ENCODE peak calls at places on chromosomes 7 and 10, in six cellular contexts. D, O, P, H, I and R are unnamed samples.
A peak's percentile ranks its signal among the peaks of the same experiment; 100 is the strongest.

GRCh38 chr10:46277840-46278239 is 9.0 kb upstream of the ANTXRL start:
- DNase-seq in D (no peak), O (no peak), P (no peak), H (no peak), I (no peak), R (no peak)

GRCh38 chr7:50712527-50713356 is 70.0 kb downstream of the GRB10 start:
- DNase-seq in D (no peak), O (no peak), P (no peak), H (no peak), I (no peak), R (no peak)

GRCh38 chr10:13206091-13206490 is 28.1 kb downstream of the UCMA start:
- DNase-seq in D (no peak), O (no peak), P (no peak), H (no peak), I (no peak), R (no peak)

GRCh38 chr7:74032191-74032490 is 4.2 kb downstream of the ELN start:
- DNase-seq in D (no peak), O (no peak), P (no peak), H (no peak), I (no peak), R (peak; percentile 93)

GRCh38 chr10:71314028-71314693 is 4.9 kb upstream of the SLC29A3 start:
- DNase-seq in D (no peak), O (no peak), P (peak; percentile 61), H (peak; percentile 81), I (peak; percentile 86), R (peak; percentile 80)

GRCh38 chr10:124149681-124150080 is 56.3 kb upstream of the CHST15 start:
- DNase-seq in D (no peak), O (no peak), P (peak; percentile 35), H (peak; percentile 41), I (no peak), R (peak; percentile 42)

GRCh38 chr10:62492012-62492869 is 118.1 kb downstream of the ZNF365 start:
- DNase-seq in D (peak; percentile 24), O (no peak), P (no peak), H (no peak), I (no peak), R (no peak)

GRCh38 chr10:5589963-5590511 is 65.3 kb downstream of the CALML3 start:
- DNase-seq in D (no peak), O (no peak), P (no peak), H (no peak), I (no peak), R (no peak)

GRCh38 chr7:24229481-24230226 is 54.3 kb upstream of the NPY start:
- DNase-seq in D (peak; percentile 64), O (no peak), P (no peak), H (peak; percentile 36), I (no peak), R (no peak)

GRCh38 chr10:126663328-126663727 is 7.2 kb downstream of the C10orf90 start:
- DNase-seq in D (no peak), O (no peak), P (no peak), H (no peak), I (no peak), R (peak; percentile 84)

GRCh38 chr7:78039791-78040776 is 241.5 kb downstream of the PHTF2 start:
- DNase-seq in D (no peak), O (no peak), P (peak; percentile 23), H (no peak), I (peak; percentile 90), R (peak; percentile 68)

GRCh38 chr10:126528320-126528835 is 140.1 kb upstream of the ADAM12 start:
- DNase-seq in D (peak; percentile 42), O (no peak), P (no peak), H (no peak), I (peak; percentile 27), R (no peak)

GRCh38 chr10:99395750-99396445 is 34.5 kb downstream of the GOT1 start:
- DNase-seq in D (no peak), O (no peak), P (no peak), H (no peak), I (no peak), R (no peak)

GRCh38 chr10:76179806-76180205 is 748.4 kb downstream of the LRMDA start:
- DNase-seq in D (peak; percentile 42), O (no peak), P (no peak), H (no peak), I (no peak), R (no peak)

GRCh38 chr10:17454181-17454800 is at the start of gene ST8SIA6:
- DNase-seq in D (no peak), O (no peak), P (peak; percentile 54), H (peak; percentile 86), I (peak; percentile 91), R (no peak)

GRCh38 chr10:60089095-60089494 is 182.7 kb upstream of the CCDC6 start:
- DNase-seq in D (no peak), O (no peak), P (peak; percentile 31), H (no peak), I (no peak), R (no peak)

GRCh38 chr10:124663766-124664360 is 80.3 kb downstream of the FAM53B start:
- DNase-seq in D (no peak), O (no peak), P (no peak), H (no peak), I (no peak), R (no peak)

GRCh38 chr7:101691822-101692384 is 62.8 kb upstream of the MYL10 start:
- DNase-seq in D (no peak), O (no peak), P (peak; percentile 64), H (no peak), I (peak; percentile 58), R (no peak)

GRCh38 chr7:31202801-31203200 is 137.7 kb downstream of the NEUROD6 start:
- DNase-seq in D (no peak), O (no peak), P (no peak), H (no peak), I (no peak), R (no peak)

GRCh38 chr10:18229839-18230238 is 89.6 kb downstream of the CACNB2 start:
- DNase-seq in D (peak; percentile 7), O (no peak), P (no peak), H (no peak), I (no peak), R (no peak)

GRCh38 chr7:40644454-40645188 is 509.8 kb downstream of the SUGCT start:
- DNase-seq in D (no peak), O (no peak), P (no peak), H (peak; percentile 41), I (peak; percentile 7), R (no peak)

GRCh38 chr7:80273327-80273726 is 138.7 kb downstream of the GNAI1 start:
- DNase-seq in D (no peak), O (no peak), P (no peak), H (no peak), I (no peak), R (no peak)

GRCh38 chr7:95365151-95365550 is 31.0 kb downstream of the PON3 start:
- DNase-seq in D (no peak), O (no peak), P (no peak), H (no peak), I (no peak), R (no peak)

GRCh38 chr10:16612148-16612742 is 90.6 kb upstream of the C1QL3 start:
- DNase-seq in D (no peak), O (no peak), P (no peak), H (no peak), I (no peak), R (no peak)

GRCh38 chr10:11439523-11440053 is 171.9 kb downstream of the USP6NL start:
- DNase-seq in D (no peak), O (peak; percentile 24), P (no peak), H (no peak), I (peak; percentile 51), R (no peak)

GRCh38 chr7:94183289-94183749 is 179.2 kb upstream of the BET1 start:
- DNase-seq in D (no peak), O (no peak), P (no peak), H (no peak), I (no peak), R (no peak)

DNA sequence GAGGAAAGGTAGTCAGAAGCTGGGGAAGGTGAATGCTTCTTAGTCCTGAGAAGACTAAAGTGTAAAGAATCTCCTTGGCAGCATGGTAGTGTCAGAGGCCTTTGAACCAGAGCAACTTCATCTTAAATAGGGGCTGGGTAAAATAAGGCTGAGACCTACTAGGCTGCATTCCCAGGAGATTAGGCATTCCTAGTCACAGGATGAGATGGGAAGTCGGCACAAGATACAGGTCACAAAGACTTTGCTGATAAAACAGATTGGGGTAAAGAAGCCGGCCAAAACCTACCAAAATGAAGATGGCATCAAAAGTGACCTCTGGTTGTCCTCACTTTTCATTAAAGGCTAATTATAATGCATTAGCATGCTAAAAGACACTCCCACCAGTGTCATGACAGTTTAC is 351.6 kb downstream of the LRRTM3 start:
- DNase-seq in D (no peak), O (no peak), P (no peak), H (no peak), I (no peak), R (no peak)
- TF ChIP-seq EP300 in D (no peak), O (no peak), P (no peak), H (no peak), I (no peak), R (no peak)

DNA sequence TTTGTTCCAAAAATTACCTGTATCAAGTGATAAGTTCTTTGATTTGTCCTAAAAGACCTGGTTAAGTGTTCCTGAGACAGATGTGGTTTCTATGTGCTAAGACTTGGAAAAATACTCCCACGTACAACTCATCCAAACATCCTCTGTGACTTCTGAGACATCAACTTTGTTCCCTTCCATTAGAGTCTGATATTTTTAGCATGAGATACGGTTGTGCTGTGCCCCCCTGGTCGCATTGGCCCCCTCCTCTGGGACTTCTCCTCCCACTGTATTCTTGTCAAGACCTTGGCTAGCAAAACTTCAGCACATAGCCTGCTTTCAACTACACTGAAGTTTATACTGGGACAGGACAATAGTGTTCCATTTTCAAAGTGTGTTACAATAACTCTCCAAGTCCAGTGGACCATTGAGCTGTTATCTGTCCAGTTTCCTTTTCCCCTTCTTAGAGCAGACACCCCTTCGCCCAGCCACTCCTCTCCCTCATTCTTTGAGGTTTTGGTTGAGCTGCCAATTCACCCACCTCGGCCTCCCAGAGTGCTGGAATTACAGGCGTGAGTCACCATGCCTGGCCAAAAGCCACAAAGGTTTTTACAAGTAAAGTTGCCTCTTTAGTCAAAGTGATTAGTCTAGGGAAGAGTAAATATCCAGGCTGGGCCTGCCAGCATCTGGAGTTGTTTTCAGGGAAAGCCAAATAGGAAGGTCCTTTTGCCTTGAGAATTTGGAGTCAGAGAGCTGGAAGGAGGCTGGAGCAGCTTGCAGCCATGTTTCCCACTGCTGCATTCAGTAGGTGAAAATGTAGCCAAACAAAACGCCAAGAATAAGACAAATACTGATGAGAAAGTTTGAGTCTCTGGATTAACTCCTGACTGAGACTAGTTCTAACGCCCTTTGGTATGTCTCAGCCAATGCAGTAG is 17.8 kb upstream of the PDLIM1 start:
- DNase-seq in D (peak; percentile 97), O (peak; percentile 85), P (peak; percentile 90), H (no peak), I (no peak), R (peak; percentile 94)
- TF ChIP-seq EP300 in D (no peak), O (no peak), P (no peak), H (peak; percentile 96), I (no peak), R (no peak)

DNA sequence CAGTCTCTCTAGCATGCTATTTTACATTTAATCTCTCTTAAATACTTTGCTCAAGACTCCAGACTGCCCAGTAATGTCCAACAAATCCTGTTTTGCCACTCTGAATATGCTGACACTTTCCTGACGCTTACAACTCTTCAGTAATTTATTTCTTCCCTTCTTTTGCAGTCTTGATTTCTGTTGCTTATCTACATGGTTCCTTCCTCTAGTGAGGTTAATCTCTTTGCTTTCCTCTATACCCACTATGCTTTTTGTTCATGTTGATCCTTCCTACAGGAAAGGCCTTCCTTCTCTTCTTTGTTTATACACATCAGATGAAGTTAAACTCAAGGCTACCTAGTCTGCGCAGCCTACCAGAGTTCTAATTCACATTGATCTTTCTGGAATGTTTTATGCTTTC is 23.8 kb downstream of the UMAD1 start:
- DNase-seq in D (no peak), O (no peak), P (no peak), H (no peak), I (no peak), R (no peak)
- TF ChIP-seq EP300 in D (no peak), O (no peak), P (no peak), H (no peak), I (no peak), R (no peak)

GRCh38 chr7:155951554-155952158 is 139.4 kb upstream of the SHH start:
- DNase-seq in D (peak; percentile 87), O (no peak), P (peak; percentile 25), H (no peak), I (no peak), R (peak; percentile 26)
- TF ChIP-seq EP300 in D (no peak), O (no peak), P (no peak), H (peak; percentile 73), I (no peak), R (no peak)